ENCODE peak calls at places on chromosome 4, in four cellular contexts. T, V, K and Z are unnamed samples.

GRCh38 chr4:38867478-38868054 is at the start of gene FAM114A1:
- DNase-seq in V (peak), K (peak), T (peak), Z (peak)

GRCh38 chr4:149345424-149345823 is 470.2 kb downstream of the IQCM start:
- DNase-seq in V (no peak), T (no peak), K (no peak), Z (no peak)

GRCh38 chr4:7021930-7022658 is 21.1 kb upstream of the TADA2B start:
- DNase-seq in V (no peak), K (no peak), T (no peak), Z (no peak)

GRCh38 chr4:28225689-28226353 is 1365.2 kb downstream of the STIM2 start:
- DNase-seq in T (no peak), K (no peak), V (no peak), Z (no peak)

GRCh38 chr4:123102897-123103489 is 180.6 kb upstream of the NUDT6 start:
- DNase-seq in T (no peak), V (no peak), K (peak), Z (no peak)

GRCh38 chr4:119628281-119629141 is at the start of gene PDE5A:
- DNase-seq in V (peak), K (peak), T (peak), Z (peak)

GRCh38 chr4:88854481-88854880 is 156.9 kb upstream of the NAP1L5 start:
- DNase-seq in T (no peak), V (no peak), K (no peak), Z (no peak)

GRCh38 chr4:37836256-37836655 is 9.8 kb downstream of the PGM2 start:
- DNase-seq in V (no peak), K (no peak), T (no peak), Z (no peak)

GRCh38 chr4:119643306-119644042 is 14.9 kb upstream of the PDE5A start:
- DNase-seq in K (no peak), V (no peak), T (no peak), Z (no peak)

GRCh38 chr4:77579406-77580076 is 26.1 kb upstream of the CXCL13 start:
- DNase-seq in V (no peak), T (no peak), K (no peak), Z (no peak)

GRCh38 chr4:157983300-157983699 is 189.5 kb downstream of the GASK1B start:
- DNase-seq in T (no peak), V (no peak), K (no peak), Z (no peak)

GRCh38 chr4:126899382-126899801 is 733.4 kb upstream of the INTU start:
- DNase-seq in V (no peak), T (no peak), K (peak), Z (no peak)

GRCh38 chr4:25865586-25865985 is 2.8 kb upstream of the SEL1L3 start:
- DNase-seq in V (no peak), T (peak), K (no peak), Z (no peak)

GRCh38 chr4:145155268-145155870 is 25.0 kb downstream of the OTUD4 start:
- DNase-seq in T (no peak), K (no peak), V (no peak), Z (no peak)

GRCh38 chr4:67885727-67886126 is 1.9 kb upstream of the TMPRSS11D start:
- DNase-seq in T (no peak), V (no peak), K (no peak), Z (no peak)

GRCh38 chr4:147782087-147782781 is 50.3 kb downstream of the ARHGAP10 start:
- DNase-seq in K (no peak), V (no peak), T (no peak), Z (no peak)

GRCh38 chr4:37535872-37536271 is 150.3 kb downstream of the RELL1 start:
- DNase-seq in T (no peak), K (no peak), V (no peak), Z (no peak)

GRCh38 chr4:28557755-28558154 is 1697.1 kb downstream of the STIM2 start:
- DNase-seq in K (no peak), V (no peak), T (no peak), Z (no peak)

GRCh38 chr4:146340798-146341197 is 126.5 kb downstream of the REELD1 start:
- DNase-seq in K (peak), V (no peak), T (no peak), Z (no peak)

GRCh38 chr4:95191537-95191936 is 357.2 kb downstream of the UNC5C start:
- DNase-seq in K (no peak), V (no peak), T (no peak), Z (no peak)

GRCh38 chr4:35963969-35964515 is 280.3 kb downstream of the ARAP2 start:
- DNase-seq in T (no peak), V (no peak), K (no peak), Z (no peak)

GRCh38 chr4:25002679-25003078 is 28.1 kb downstream of the LGI2 start:
- DNase-seq in V (no peak), K (no peak), T (no peak), Z (no peak)

GRCh38 chr4:92714640-92715039 is 410.9 kb downstream of the GRID2 start:
- DNase-seq in V (no peak), K (no peak), T (no peak), Z (no peak)

GRCh38 chr4:142413516-142413915 is 432.6 kb downstream of the INPP4B start:
- DNase-seq in K (no peak), V (no peak), T (no peak), Z (no peak)

GRCh38 chr4:188008377-188008776 is 12.8 kb downstream of the ZFP42 start:
- DNase-seq in K (no peak), T (no peak), V (no peak), Z (no peak)

GRCh38 chr4:57378766-57379165 is 268.6 kb upstream of the IGFBP7 start:
- DNase-seq in K (no peak), T (no peak), V (no peak), Z (no peak)

GRCh38 chr4:82799006-82799881 is 648 bp upstream of the SCD5 start:
- DNase-seq in K (no peak), V (peak), T (peak), Z (peak)

GRCh38 chr4:14280567-14280966 is 653.0 kb upstream of the BOD1L1 start:
- DNase-seq in K (no peak), T (no peak), V (no peak), Z (no peak)

GRCh38 chr4:37685211-37685725 is 908 bp downstream of the RELL1 start:
- DNase-seq in K (no peak), T (no peak), V (peak), Z (no peak)

GRCh38 chr4:93828830-93829530 is 427 bp downstream of the ATOH1 start:
- DNase-seq in V (no peak), T (no peak), K (peak), Z (no peak)

GRCh38 chr4:95409127-95409526 is 139.6 kb downstream of the UNC5C start:
- DNase-seq in K (no peak), V (no peak), T (no peak), Z (no peak)

GRCh38 chr4:115119804-115120352 is 6.5 kb upstream of the NDST4 start:
- DNase-seq in V (no peak), T (no peak), K (no peak), Z (no peak)

GRCh38 chr4:22969314-22969896 is 276.7 kb downstream of the GBA3 start:
- DNase-seq in K (no peak), V (no peak), T (no peak), Z (no peak)

GRCh38 chr4:56130609-56131150 is 181.9 kb downstream of the CEP135 start:
- DNase-seq in V (no peak), K (no peak), T (no peak), Z (no peak)

GRCh38 chr4:138329506-138330070 is 87.4 kb upstream of the SLC7A11 start:
- DNase-seq in V (no peak), K (no peak), T (no peak), Z (no peak)

GRCh38 chr4:139815646-139816601 is 150.3 kb downstream of the MGST2 start:
- DNase-seq in K (peak), T (no peak), V (no peak), Z (peak)

GRCh38 chr4:123553733-123554132 is 157.1 kb downstream of the SPRY1 start:
- DNase-seq in T (no peak), K (no peak), V (no peak), Z (no peak)